ENCODE peak calls at places on chromosomes 7 and 10, in seven cellular contexts. J, X, R, O, E, N and T are unnamed samples.
A peak's percentile ranks its signal among the peaks of the same experiment; 100 is the strongest.

GRCh38 chr10:79431422-79431821 is 14.0 kb downstream of the ZCCHC24 start:
- DNase-seq in J (no peak), E (no peak), O (no peak), N (no peak), R (no peak), X (no peak), T (no peak)

GRCh38 chr10:78438907-78439809 is 405.5 kb downstream of the RPS24 start:
- DNase-seq in O (no peak), X (no peak), E (no peak), R (no peak), J (no peak), N (peak; percentile 53), T (peak; percentile 10)

GRCh38 chr7:44655341-44655740 is 48.9 kb downstream of the OGDH start:
- DNase-seq in J (no peak), O (no peak), N (no peak), E (no peak), R (no peak), X (no peak), T (no peak)

GRCh38 chr10:51162002-51162401 is 87.7 kb downstream of the PRKG1 start:
- DNase-seq in J (no peak), E (no peak), X (no peak), R (no peak), O (no peak), N (no peak), T (no peak)

GRCh38 chr7:4604456-4604940 is 77.6 kb upstream of the FOXK1 start:
- DNase-seq in R (no peak), X (no peak), J (no peak), N (no peak), E (no peak), O (no peak), T (no peak)

GRCh38 chr10:17923728-17924127 is 28.0 kb upstream of the SLC39A12 start:
- DNase-seq in R (peak; percentile 87), E (no peak), J (no peak), X (no peak), O (no peak), N (peak; percentile 83), T (no peak)

GRCh38 chr10:73584737-73585136 is 6.4 kb downstream of the USP54 start:
- DNase-seq in R (no peak), N (no peak), O (no peak), E (no peak), X (no peak), J (no peak), T (no peak)

GRCh38 chr7:28768577-28769147 is 189.5 kb downstream of the TRIL start:
- DNase-seq in E (no peak), N (no peak), X (no peak), J (no peak), O (no peak), R (no peak), T (no peak)

GRCh38 chr7:132383962-132384361 is 192.3 kb downstream of the PLXNA4 start:
- DNase-seq in R (no peak), E (no peak), N (no peak), O (no peak), J (no peak), X (no peak), T (no peak)

GRCh38 chr10:44017483-44018145 is 367.3 kb downstream of the CXCL12 start:
- DNase-seq in N (no peak), E (no peak), X (no peak), J (no peak), R (no peak), O (no peak), T (no peak)

GRCh38 chr7:20513341-20513740 is 102.1 kb upstream of the ABCB5 start:
- DNase-seq in R (no peak), O (no peak), J (no peak), N (no peak), E (no peak), X (no peak), T (peak; percentile 3)

GRCh38 chr10:118754132-118754555 is 626 bp downstream of the CACUL1 start:
- DNase-seq in O (peak; percentile 48), J (no peak), X (peak; percentile 67), R (no peak), E (peak; percentile 24), N (peak; percentile 71), T (no peak)

GRCh38 chr7:72674394-72674793 is 153.6 kb downstream of the TYW1B start:
- DNase-seq in O (no peak), R (no peak), N (no peak), X (no peak), J (no peak), E (no peak), T (no peak)

GRCh38 chr7:24819916-24820689 is 62.8 kb upstream of the GSDME start:
- DNase-seq in N (peak; percentile 86), X (peak; percentile 80), E (peak; percentile 61), O (peak; percentile 77), J (no peak), R (peak; percentile 75), T (peak; percentile 77)

GRCh38 chr10:74953214-74953613 is 126.8 kb downstream of the KAT6B start:
- DNase-seq in X (no peak), O (no peak), E (no peak), N (no peak), R (no peak), J (no peak), T (no peak)

GRCh38 chr10:101238732-101239105 is 9.5 kb upstream of the LBX1 start:
- DNase-seq in R (no peak), E (no peak), N (no peak), O (no peak), X (no peak), J (no peak), T (no peak)

GRCh38 chr7:149792220-149792595 is 18.8 kb upstream of the ZNF467 start:
- DNase-seq in X (no peak), R (no peak), O (no peak), E (no peak), J (no peak), N (no peak), T (no peak)

GRCh38 chr7:7522421-7522820 is 13.3 kb downstream of the COL28A1 start:
- DNase-seq in O (no peak), N (no peak), J (no peak), X (no peak), E (no peak), R (no peak), T (no peak)

GRCh38 chr7:142897691-142898090 is 12.1 kb upstream of the TRPV6 start:
- DNase-seq in J (no peak), R (no peak), N (no peak), E (no peak), O (no peak), X (no peak), T (no peak)

GRCh38 chr7:47693161-47693740 is 111.3 kb upstream of the TNS3 start:
- DNase-seq in R (no peak), J (no peak), X (no peak), O (no peak), N (no peak), E (no peak), T (no peak)

GRCh38 chr10:88281592-88282268 is 301.4 kb downstream of the RNLS start:
- DNase-seq in E (no peak), R (no peak), J (no peak), X (no peak), N (no peak), O (no peak), T (no peak)
- H3K4me3 ChIP-seq in E (no peak overlapping the region), R (no peak overlapping the region), J (no peak overlapping the region), X (no peak overlapping the region), N (no peak overlapping the region), O (no peak overlapping the region), T (no peak overlapping the region)

GRCh38 chr10:62374862-62375710 is 917 bp downstream of the ZNF365 start:
- DNase-seq in O (no peak), E (no peak), N (no peak), R (no peak), J (no peak), X (no peak), T (no peak)
- H3K4me3 ChIP-seq in O (no peak overlapping the region), E (peak overlapping the region; percentile 86), N (peak overlapping the region; percentile 72), R (peak overlapping the region; percentile 68), J (no peak overlapping the region), X (peak overlapping the region; percentile 54), T (no peak overlapping the region)

GRCh38 chr7:33781167-33781566 is 124.2 kb upstream of the BMPER start:
- DNase-seq in R (no peak), O (no peak), X (no peak), N (no peak), E (no peak), J (no peak), T (no peak)
- H3K4me3 ChIP-seq in R (no peak overlapping the region), O (no peak overlapping the region), X (no peak overlapping the region), N (no peak overlapping the region), E (no peak overlapping the region), J (no peak overlapping the region), T (no peak overlapping the region)

DNA sequence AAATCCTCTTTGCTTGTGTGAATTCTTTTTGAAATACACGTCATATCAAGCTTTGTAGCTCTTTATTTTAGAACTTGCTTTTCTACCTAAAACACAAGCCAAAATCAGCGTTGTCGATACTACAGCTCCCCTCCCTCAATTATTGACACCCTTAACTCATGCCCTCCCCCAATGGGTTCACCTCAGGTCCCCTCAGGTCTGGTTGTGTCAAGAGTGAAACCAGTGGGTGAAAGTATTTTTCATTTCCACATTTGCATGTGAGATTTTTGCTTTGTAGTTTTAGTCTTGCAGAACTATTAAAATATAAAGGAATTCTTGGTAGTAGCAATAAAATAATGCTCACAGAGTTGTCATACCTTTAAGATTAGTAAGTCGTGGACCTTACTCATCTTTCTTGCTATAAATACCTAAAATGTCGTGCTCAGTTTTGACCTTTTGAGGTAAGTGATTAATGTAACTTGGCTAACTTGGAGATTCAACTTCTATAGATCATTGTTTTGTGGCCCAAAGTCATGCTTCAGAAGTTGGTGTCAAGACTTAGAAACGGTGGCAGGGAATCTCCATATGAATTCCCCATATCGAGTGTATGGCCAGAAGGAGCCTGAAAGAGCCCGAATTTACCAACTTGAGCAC is 1.7 kb downstream of the ACTR3B start:
- DNase-seq in O (no peak), N (no peak), X (no peak), R (no peak), E (no peak), J (no peak), T (no peak)
- H3K4me3 ChIP-seq in O (peak overlapping the region; percentile 94), N (peak overlapping the region; percentile 98), X (peak overlapping the region; percentile 92), R (peak overlapping the region; percentile 69), E (peak overlapping the region; percentile 88), J (peak overlapping the region; percentile 82), T (peak overlapping the region; percentile 65)

GRCh38 chr10:63501954-63502353 is 19.2 kb upstream of the REEP3 start:
- DNase-seq in X (no peak), N (no peak), O (no peak), E (no peak), J (no peak), R (no peak), T (no peak)

GRCh38 chr10:63503395-63503794 is 17.8 kb upstream of the REEP3 start:
- DNase-seq in J (no peak), X (no peak), E (no peak), N (no peak), O (no peak), R (no peak), T (no peak)

GRCh38 chr10:63504145-63504881 is 16.9 kb upstream of the REEP3 start:
- DNase-seq in O (no peak), N (no peak), J (no peak), E (no peak), X (no peak), R (no peak), T (no peak)

GRCh38 chr10:63505562-63505961 is 15.6 kb upstream of the REEP3 start:
- DNase-seq in E (no peak), O (no peak), J (no peak), R (no peak), X (no peak), N (no peak), T (no peak)

DNA sequence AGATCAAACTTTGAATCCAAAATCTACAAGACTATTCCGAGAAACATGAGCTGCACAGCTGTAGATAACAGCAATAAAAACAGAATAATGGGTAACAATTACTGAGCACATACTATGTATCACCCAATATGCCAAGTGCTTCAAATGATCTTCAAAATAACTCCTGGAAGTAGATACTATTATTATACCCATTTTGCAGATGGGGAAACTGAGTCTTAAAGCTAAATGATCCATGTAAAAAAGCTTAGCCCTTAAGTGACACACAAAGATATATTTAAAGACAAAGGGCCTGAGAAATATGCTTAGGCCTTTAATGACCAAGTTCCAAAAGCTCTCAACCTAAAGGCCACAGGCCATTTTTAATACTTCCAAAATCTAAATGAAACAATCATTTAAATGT is 18.4 kb upstream of the REEP3 start:
- DNase-seq in R (no peak), E (no peak), N (no peak), J (no peak), O (no peak), X (no peak), T (no peak)
- H3K4me3 ChIP-seq in R (no peak overlapping the region), E (no peak overlapping the region), N (no peak overlapping the region), J (no peak overlapping the region), O (no peak overlapping the region), X (no peak overlapping the region), T (no peak overlapping the region)